ENCODE peak calls at places on chromosomes 2 and 18, in eight cellular contexts. Z is mesothelial cell of epicardium, L is endothelial cell of umbilical vein, U is endothelial cell, J is AG04449, Q is progenitor cell of endocrine pancreas, G is glutamatergic neuron, C is WTC11. V is an unnamed sample.

GRCh38 chr2:105406221-105406620 is 7.4 kb upstream of the FHL2 start:
- DNase-seq in Z (no peak), L (peak), U (no peak), J (peak), Q (no peak), G (no peak), C (no peak), V (peak)

GRCh38 chr2:45882707-45883106 is 231.2 kb downstream of the PRKCE start:
- DNase-seq in Z (no peak), L (no peak), U (no peak), J (no peak), Q (no peak), G (no peak), C (no peak), V (peak)

GRCh38 chr2:176178271-176178806 is 10.1 kb upstream of the HOXD1 start:
- DNase-seq in Z (no peak), L (no peak), U (no peak), J (no peak), Q (no peak), G (peak), C (no peak), V (peak)

GRCh38 chr2:60118061-60118460 is 435.4 kb downstream of the BCL11A start:
- DNase-seq in Z (no peak), L (no peak), U (no peak), J (no peak), Q (no peak), G (no peak), C (no peak), V (no peak)

GRCh38 chr2:232325324-232326273 is 53.0 kb upstream of the ALPP start:
- DNase-seq in Z (peak), L (peak), U (peak), J (no peak), Q (peak), G (peak), C (peak), V (peak)

GRCh38 chr2:47062721-47063120 is 92.4 kb downstream of the STPG4 start:
- DNase-seq in Z (no peak), L (no peak), U (no peak), J (no peak), Q (no peak), G (no peak), C (no peak), V (no peak)

GRCh38 chr2:196112408-196113039 is 43.9 kb upstream of the DNAH7 start:
- DNase-seq in Z (no peak), L (no peak), U (no peak), J (peak), Q (no peak), G (no peak), C (no peak), V (peak)

GRCh38 chr2:16362611-16363010 is 303.0 kb downstream of the CYRIA start:
- DNase-seq in Z (no peak), L (no peak), U (no peak), J (no peak), Q (no peak), G (no peak), C (no peak), V (no peak)

GRCh38 chr2:33133436-33133835 is 186.7 kb downstream of the LTBP1 start:
- DNase-seq in Z (no peak), L (peak), U (no peak), J (no peak), Q (no peak), G (no peak), C (no peak), V (peak)

GRCh38 chr2:124678043-124678442 is 653.0 kb downstream of the CNTNAP5 start:
- DNase-seq in Z (no peak), L (no peak), U (no peak), J (no peak), Q (no peak), G (no peak), C (no peak), V (no peak)

GRCh38 chr2:124689348-124689747 is 664.3 kb downstream of the CNTNAP5 start:
- DNase-seq in Z (no peak), L (no peak), U (no peak), J (no peak), Q (no peak), G (no peak), C (no peak), V (no peak)

DNA sequence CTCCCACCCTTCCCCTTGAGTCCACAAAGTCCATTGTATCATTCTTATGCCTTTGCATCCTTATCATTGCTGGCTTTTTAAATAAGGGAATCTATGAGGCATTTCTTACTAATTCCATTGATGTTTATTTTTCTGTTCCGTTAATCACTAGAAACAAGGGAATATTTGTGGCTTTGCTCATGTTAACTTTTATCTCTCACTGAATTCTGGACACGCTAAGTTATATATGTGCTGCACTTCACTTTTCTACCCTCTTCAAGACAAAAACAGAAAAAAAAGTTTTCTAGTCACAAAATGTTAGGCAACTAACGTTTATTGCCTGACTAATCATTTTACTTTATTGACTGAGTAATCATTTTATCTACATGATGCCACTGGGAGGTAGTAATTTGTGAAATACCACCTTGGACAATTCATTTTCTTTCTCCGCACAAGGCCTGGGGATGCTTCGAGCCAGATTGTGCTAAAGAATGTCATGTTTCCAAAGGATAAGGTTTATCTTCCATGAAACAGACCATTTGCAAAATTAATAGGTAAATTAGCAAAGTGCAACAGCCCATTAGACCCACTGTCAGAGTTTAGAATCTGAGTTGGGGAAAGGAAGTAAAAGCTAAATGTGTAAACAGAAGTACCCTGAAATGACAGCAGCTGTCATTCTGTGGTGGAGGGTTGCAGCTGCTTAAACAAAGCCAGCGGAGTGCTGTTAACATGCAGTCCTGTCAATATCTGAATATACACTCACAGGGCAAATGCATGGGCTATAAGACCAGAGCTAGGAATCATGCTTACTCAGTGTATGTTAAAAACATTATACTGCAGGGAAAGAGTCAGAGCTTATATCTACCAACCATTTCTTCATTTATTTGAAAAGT is 658.7 kb downstream of the CNTNAP5 start:
- DNase-seq in Z (no peak), L (no peak), U (no peak), J (no peak), Q (no peak), G (peak), C (no peak), V (no peak)
- TF ChIP-seq CTCF in Z (no peak), L (no peak), U (no peak), J (no peak), Q (no peak), G (no peak), C (no peak), V (no peak)

GRCh38 chr2:96800061-96800761 is 15.9 kb upstream of the CNNM3 start:
- DNase-seq in Z (no peak), L (no peak), U (no peak), J (no peak), Q (no peak), G (no peak), C (no peak), V (no peak)
- TF ChIP-seq CTCF in Z (no peak), L (no peak), U (no peak), J (no peak), Q (no peak), G (no peak), C (no peak), V (no peak)

DNA sequence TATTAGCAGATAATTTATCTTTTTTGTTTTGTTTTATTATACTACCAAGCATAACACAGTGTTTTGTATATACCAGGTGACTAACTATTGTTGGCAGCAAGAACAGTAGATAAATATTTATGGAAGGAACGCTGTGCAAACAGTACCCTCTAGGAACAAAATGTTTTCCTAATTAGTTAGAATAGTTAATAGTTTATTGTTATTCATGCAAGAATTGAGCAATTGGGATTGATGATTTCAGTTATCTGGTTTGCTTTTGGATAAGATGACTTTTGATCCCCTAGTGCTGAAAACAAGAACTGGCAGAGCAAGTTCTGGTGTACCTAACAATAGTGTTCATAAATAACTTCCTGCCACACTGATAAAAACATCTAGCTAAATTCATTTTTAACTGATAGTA is 323.3 kb downstream of the TGIF1 start:
- DNase-seq in Z (no peak), L (no peak), U (no peak), J (no peak), Q (no peak), G (no peak), C (no peak), V (peak)
- TF ChIP-seq CTCF in Z (peak), L (no peak), U (no peak), J (no peak), Q (peak), G (no peak), C (no peak), V (no peak)

GRCh38 chr2:2232167-2232566 is 98.9 kb downstream of the MYT1L start:
- DNase-seq in Z (no peak), L (no peak), U (no peak), J (no peak), Q (no peak), G (no peak), C (no peak), V (no peak)

GRCh38 chr2:2226326-2226725 is 104.7 kb downstream of the MYT1L start:
- DNase-seq in Z (no peak), L (no peak), U (no peak), J (no peak), Q (no peak), G (no peak), C (no peak), V (no peak)

GRCh38 chr2:2234398-2234797 is 96.7 kb downstream of the MYT1L start:
- DNase-seq in Z (no peak), L (no peak), U (no peak), J (no peak), Q (no peak), G (no peak), C (no peak), V (no peak)

GRCh38 chr2:2233171-2233826 is 97.8 kb downstream of the MYT1L start:
- DNase-seq in Z (no peak), L (no peak), U (no peak), J (no peak), Q (no peak), G (no peak), C (no peak), V (no peak)

DNA sequence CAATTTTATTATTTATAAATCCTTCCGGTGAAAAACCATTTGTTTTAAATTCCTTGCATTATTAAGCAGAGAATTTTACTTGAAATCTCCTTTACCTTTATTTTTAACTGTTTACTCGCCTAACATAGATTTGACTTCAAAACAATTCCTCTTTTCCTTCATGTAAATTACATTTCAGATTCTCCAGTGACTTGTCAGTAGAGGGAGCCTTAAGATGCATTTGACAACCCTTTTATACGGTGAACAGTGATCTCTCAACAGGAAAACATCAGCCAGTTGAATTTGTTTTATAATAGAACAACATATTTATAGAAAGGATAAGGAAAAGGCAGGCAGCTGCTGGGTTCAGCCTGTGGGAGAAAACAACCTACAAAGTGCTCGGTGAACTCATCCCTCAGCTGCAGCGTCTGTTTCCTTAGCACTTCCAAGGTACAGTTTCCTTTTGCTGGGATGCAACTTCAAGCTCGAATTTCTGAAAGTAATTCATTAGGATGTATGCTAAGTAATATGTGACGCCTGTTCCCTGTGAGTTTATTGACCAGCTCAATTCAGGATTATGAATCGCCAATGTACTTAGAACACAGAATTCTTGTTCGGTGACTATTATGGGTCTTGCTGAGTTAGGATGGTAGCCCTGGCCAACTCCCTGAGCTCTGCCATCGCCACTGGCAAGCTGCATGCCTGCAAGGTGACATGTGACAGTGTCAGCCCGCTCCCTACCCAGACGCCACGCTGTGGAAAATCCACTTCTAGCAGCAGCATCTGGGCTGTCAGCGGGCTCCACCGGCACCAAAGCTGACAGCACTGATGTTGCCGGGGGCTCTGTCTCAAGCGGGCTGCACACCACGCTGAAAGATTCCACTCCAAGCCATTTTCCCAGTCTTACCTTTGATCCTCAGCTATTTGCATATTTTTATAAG is 100.9 kb downstream of the MYT1L start:
- DNase-seq in Z (no peak), L (no peak), U (no peak), J (no peak), Q (no peak), G (no peak), C (no peak), V (no peak)
- TF ChIP-seq CTCF in Z (no peak), L (no peak), U (no peak), J (no peak), Q (no peak), G (no peak), C (no peak), V (no peak)

GRCh38 chr2:124025349-124025720 is 248 bp downstream of the CNTNAP5 start:
- DNase-seq in Z (no peak), L (no peak), U (no peak), J (no peak), Q (no peak), G (no peak), C (no peak), V (no peak)

GRCh38 chr2:124025896-124026295 is 809 bp downstream of the CNTNAP5 start:
- DNase-seq in Z (no peak), L (no peak), U (peak), J (no peak), Q (no peak), G (peak), C (no peak), V (no peak)

GRCh38 chr2:124032799-124033198 is 7.7 kb downstream of the CNTNAP5 start:
- DNase-seq in Z (no peak), L (no peak), U (no peak), J (no peak), Q (no peak), G (no peak), C (no peak), V (no peak)

GRCh38 chr2:124024491-124025348 is at the start of gene CNTNAP5:
- DNase-seq in Z (peak), L (no peak), U (peak), J (no peak), Q (peak), G (peak), C (peak), V (peak)

GRCh38 chr2:124027182-124027581 is 2.1 kb downstream of the CNTNAP5 start:
- DNase-seq in Z (no peak), L (peak), U (peak), J (no peak), Q (no peak), G (peak), C (peak), V (peak)
- TF ChIP-seq CTCF in Z (peak), L (peak), U (peak), J (peak), Q (peak), G (peak), C (no peak), V (peak)

GRCh38 chr18:25675123-25675850 is 323.3 kb upstream of the ZNF521 start:
- DNase-seq in Z (no peak), L (peak), U (no peak), J (no peak), Q (no peak), G (no peak), C (peak), V (no peak)

GRCh38 chr18:25674183-25674582 is 322.2 kb upstream of the ZNF521 start:
- DNase-seq in Z (no peak), L (no peak), U (no peak), J (no peak), Q (no peak), G (no peak), C (no peak), V (no peak)

GRCh38 chr18:25678226-25678625 is 326.3 kb upstream of the ZNF521 start:
- DNase-seq in Z (no peak), L (no peak), U (no peak), J (no peak), Q (no peak), G (no peak), C (no peak), V (no peak)

GRCh38 chr18:25669741-25670140 is 317.8 kb upstream of the ZNF521 start:
- DNase-seq in Z (no peak), L (peak), U (no peak), J (no peak), Q (no peak), G (no peak), C (no peak), V (peak)

DNA sequence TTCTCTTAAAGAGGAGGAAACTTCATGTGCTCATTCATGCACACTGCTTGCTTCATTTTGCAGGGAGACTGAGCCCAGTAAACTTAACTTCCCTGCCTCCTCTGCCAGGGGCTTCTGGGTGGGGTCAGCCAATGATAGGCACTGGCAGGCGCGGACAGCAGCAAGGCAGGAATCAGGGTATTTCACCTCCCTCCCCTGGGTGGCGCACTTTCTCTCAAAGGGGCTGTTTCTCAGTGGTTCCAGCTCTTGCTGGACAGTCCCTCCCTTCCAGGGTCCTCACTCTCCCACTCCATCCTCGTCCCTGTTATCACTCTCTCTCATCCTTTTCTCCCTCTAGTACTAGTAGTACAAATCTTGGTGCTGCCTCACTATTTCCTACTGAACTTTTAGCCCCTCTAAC is 320.5 kb upstream of the ZNF521 start:
- DNase-seq in Z (no peak), L (no peak), U (peak), J (no peak), Q (no peak), G (peak), C (peak), V (no peak)
- TF ChIP-seq CTCF in Z (no peak), L (no peak), U (peak), J (no peak), Q (no peak), G (peak), C (peak), V (peak)

DNA sequence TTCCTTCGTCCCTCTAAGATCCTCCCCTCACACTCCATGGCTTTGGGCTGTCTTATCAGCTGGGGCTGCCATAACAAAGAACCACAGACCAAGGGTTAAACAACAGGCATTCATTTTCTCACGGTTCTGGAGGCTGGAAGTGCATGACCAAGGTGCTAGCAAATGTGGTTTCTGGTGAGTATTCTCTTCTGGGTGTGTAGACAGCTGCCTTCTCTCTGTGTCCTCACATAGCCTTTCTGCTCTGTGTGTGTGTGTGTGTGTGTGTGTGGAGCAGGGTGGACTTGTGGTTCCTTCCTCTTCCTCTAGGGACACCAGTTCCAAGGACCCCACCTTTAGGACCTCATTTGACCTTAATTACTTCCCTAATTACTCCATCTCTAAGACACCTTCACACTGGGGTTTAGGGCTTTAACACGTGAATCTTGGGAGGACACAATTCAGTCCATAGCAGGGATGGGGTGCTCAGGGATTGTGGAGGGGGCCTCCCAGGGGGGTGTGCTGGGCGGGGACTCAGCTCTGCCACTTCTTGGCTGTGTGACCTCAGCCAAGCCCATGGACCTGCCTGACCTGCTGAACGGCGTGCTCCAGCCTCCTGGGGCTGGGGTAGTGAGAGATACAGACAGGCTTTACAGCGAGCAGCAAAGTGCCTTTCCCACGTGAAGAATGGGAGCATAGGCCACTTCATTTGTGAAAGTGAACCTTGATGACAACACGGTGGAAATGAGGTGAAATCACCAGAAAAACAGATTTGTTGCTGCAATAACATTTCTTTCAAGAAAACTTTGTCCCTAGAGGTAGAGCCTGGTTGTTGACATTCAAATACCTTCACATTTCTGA is 38.1 kb downstream of the ACKR3 start:
- DNase-seq in Z (no peak), L (no peak), U (no peak), J (no peak), Q (no peak), G (no peak), C (no peak), V (peak)
- TF ChIP-seq CTCF in Z (no peak), L (no peak), U (no peak), J (no peak), Q (peak), G (no peak), C (no peak), V (no peak)

V was measured in fibroblast of villous mesenchyme.